ENCODE peak calls at places on chromosomes 5 and 9, in eight cellular contexts. Z is heart left ventricle; S is colonic mucosa; U is fibroblast of lung; N is CD8-positive, alpha-beta memory T cell; L is neural progenitor cell; W is HCT116; X is upper lobe of right lung. M is an unnamed sample.
A peak's percentile ranks its signal among the peaks of the same experiment; 100 is the strongest.

GRCh38 chr5:146345240-146345577 is 6.6 kb downstream of the POU4F3 start:
- DNase-seq in Z (no peak), S (no peak), U (no peak), N (no peak), L (peak; percentile 25), W (no peak), X (no peak), M (no peak)

GRCh38 chr5:68565427-68565826 is 349.9 kb downstream of the PIK3R1 start:
- DNase-seq in Z (no peak), S (no peak), U (no peak), N (no peak), L (no peak), W (no peak), X (no peak), M (peak; percentile 51)

GRCh38 chr9:93492327-93492726 is 38.9 kb upstream of the FAM120AOS start:
- DNase-seq in Z (no peak), S (no peak), U (no peak), N (no peak), L (peak; percentile 16), W (no peak), X (peak; percentile 10), M (no peak)

GRCh38 chr9:82140471-82140870 is 151.9 kb downstream of the SPATA31D1 start:
- DNase-seq in Z (no peak), S (no peak), U (peak; percentile 47), N (no peak), L (no peak), W (no peak), X (no peak), M (no peak)

GRCh38 chr5:164097747-164098146 is 592.3 kb downstream of the MAT2B start:
- DNase-seq in Z (no peak), S (no peak), U (peak; percentile 86), N (no peak), L (no peak), W (no peak), X (no peak), M (no peak)

GRCh38 chr9:89664896-89665329 is 60.1 kb downstream of the GADD45G start:
- DNase-seq in Z (no peak), S (peak; percentile 89), U (no peak), N (no peak), L (no peak), W (no peak), X (peak; percentile 89), M (peak; percentile 65)

GRCh38 chr9:127854169-127854833 is at the start of gene ENG:
- DNase-seq in Z (peak; percentile 92), S (peak; percentile 64), U (peak; percentile 65), N (peak; percentile 14), L (no peak), W (no peak), X (peak; percentile 87), M (peak; percentile 83)

GRCh38 chr5:16819522-16820167 is 116.4 kb downstream of the MYO10 start:
- DNase-seq in Z (no peak), S (no peak), U (peak; percentile 82), N (no peak), L (no peak), W (no peak), X (no peak), M (no peak)

GRCh38 chr9:111599092-111599947 is at the start of gene PTGR1:
- DNase-seq in Z (peak; percentile 94), S (peak; percentile 85), U (peak; percentile 93), N (peak; percentile 16), L (peak; percentile 89), W (peak; percentile 81), X (peak; percentile 94), M (peak; percentile 92)

GRCh38 chr5:172055996-172056395 is 49.6 kb upstream of the FBXW11 start:
- DNase-seq in Z (no peak), S (no peak), U (no peak), N (no peak), L (no peak), W (no peak), X (no peak), M (no peak)

GRCh38 chr9:121917375-121918335 is 175.5 kb downstream of the TTLL11 start:
- DNase-seq in Z (no peak), S (no peak), U (no peak), N (no peak), L (no peak), W (no peak), X (no peak), M (no peak)

GRCh38 chr5:132662925-132663770 is 5.2 kb downstream of the IL13 start:
- DNase-seq in Z (no peak), S (no peak), U (no peak), N (no peak), L (no peak), W (no peak), X (no peak), M (peak; percentile 69)

GRCh38 chr5:76691470-76692273 is 24.3 kb upstream of the F2R start:
- DNase-seq in Z (peak; percentile 36), S (no peak), U (peak; percentile 89), N (no peak), L (peak; percentile 22), W (no peak), X (no peak), M (no peak)

GRCh38 chr5:14628346-14628745 is 36.2 kb upstream of the OTULIN start:
- DNase-seq in Z (peak; percentile 36), S (peak; percentile 38), U (peak; percentile 53), N (peak; percentile 31), L (peak; percentile 72), W (no peak), X (no peak), M (peak; percentile 86)

GRCh38 chr5:96024683-96025475 is 63.2 kb upstream of the ELL2 start:
- DNase-seq in Z (no peak), S (no peak), U (no peak), N (no peak), L (no peak), W (no peak), X (no peak), M (no peak)

GRCh38 chr9:132404228-132404881 is 2.3 kb downstream of the TTF1 start:
- DNase-seq in Z (no peak), S (no peak), U (peak; percentile 40), N (peak; percentile 14), L (no peak), W (no peak), X (no peak), M (no peak)

GRCh38 chr5:16685069-16685468 is 68.3 kb upstream of the RETREG1 start:
- DNase-seq in Z (no peak), S (no peak), U (no peak), N (no peak), L (no peak), W (no peak), X (no peak), M (no peak)

GRCh38 chr9:17402309-17402708 is 176.6 kb upstream of the SH3GL2 start:
- DNase-seq in Z (no peak), S (no peak), U (peak; percentile 10), N (no peak), L (peak; percentile 60), W (no peak), X (no peak), M (no peak)

GRCh38 chr5:24644757-24645156 is at the start of gene CDH10:
- DNase-seq in Z (no peak), S (no peak), U (peak; percentile 77), N (no peak), L (peak; percentile 93), W (no peak), X (no peak), M (peak; percentile 96)

DNA sequence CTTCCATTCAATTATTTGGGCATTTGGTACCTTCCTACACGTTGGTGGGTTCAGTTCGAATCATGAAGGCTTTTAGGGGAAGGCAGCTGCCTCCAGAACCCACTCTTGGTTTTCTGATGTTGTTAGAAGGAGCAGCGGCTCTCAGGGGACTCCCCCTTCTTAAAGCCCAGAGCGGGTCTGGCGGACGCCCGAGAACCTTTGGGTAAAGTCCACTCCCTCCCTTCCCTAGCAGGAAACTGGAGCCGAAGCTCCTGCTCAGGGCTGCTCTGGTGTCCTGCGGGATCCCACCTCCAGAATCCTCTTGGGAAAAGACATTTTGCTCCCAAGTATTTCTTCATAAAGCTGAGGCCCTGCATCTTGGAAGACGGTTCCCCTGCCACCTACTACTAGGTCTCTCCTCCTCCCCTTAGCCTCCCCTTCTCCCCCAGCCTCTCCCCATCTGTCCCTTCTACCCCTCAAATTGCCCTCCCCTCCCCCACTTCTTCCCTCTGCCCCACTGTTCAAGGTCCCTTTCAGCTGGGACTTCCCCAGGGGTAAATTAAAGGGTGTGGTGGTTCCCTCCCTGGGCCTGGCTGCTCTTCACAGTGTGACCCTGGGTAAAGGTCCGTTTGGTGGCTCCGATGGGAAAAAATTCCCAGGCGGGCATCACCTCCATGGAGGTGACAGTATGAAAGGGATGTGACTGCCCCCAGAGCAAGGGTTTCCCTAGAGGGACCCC is 9.3 kb downstream of the IRX4 start:
- DNase-seq in Z (no peak), S (no peak), U (no peak), N (no peak), L (no peak), W (no peak), X (no peak), M (no peak)
- H3K27me3 ChIP-seq in Z (peaks cover 16% of the 10 kb centered on the region), S (peaks cover 41% of the 10 kb centered on the region), U (peaks cover 44% of the 10 kb centered on the region), N (peaks cover 4% of the 10 kb centered on the region), L (peaks cover 83% of the 10 kb centered on the region), W (no peaks in the 10 kb centered on the region), X (peaks cover 74% of the 10 kb centered on the region), M (peaks cover 69% of the 10 kb centered on the region)

DNA sequence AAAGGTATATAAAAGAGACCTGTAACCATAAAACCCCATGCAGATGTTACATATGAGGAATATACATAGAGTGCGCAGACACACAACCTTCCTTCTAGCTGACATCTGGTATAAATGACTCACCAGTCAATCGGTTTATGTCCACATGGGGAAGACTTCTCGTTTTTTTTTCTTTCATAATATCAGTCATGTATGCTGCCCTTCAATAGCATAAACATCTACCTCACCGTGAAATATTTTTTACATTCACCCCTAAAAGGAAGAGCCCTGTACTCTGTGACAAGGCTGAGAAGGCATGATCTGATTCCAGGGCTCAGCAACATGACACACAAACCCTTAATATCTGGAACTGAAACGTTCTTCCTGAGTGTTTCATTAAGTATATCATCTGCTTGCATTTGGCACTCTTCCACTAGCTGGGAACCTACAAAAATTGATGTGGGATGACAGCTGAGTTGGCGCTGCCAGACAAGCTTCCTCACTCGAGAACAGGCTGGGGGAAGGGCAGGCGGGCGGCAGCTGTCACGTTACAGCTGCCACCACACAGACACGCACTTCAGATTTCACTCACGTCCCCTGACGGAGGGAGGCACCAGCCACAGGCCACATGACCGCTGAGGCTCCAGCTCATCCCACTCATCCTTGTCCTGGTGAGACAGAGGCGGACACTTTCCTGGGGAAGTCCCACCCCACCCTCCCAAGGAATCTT is 74.2 kb downstream of the SHB start:
- DNase-seq in Z (peak; percentile 89), S (peak; percentile 53), U (peak; percentile 75), N (no peak), L (no peak), W (no peak), X (peak; percentile 91), M (no peak)
- H3K27ac ChIP-seq in Z (peak overlapping the region; percentile 21), S (peak overlapping the region; percentile 21), U (peak overlapping the region; percentile 90), N (no peak overlapping the region), L (no peak overlapping the region), W (no peak overlapping the region), X (peak overlapping the region; percentile 63), M (peak overlapping the region; percentile 69)

GRCh38 chr9:137310190-137311052 is 8.3 kb upstream of the NRARP start:
- DNase-seq in Z (no peak), S (peak; percentile 82), U (no peak), N (no peak), L (peak; percentile 18), W (no peak), X (no peak), M (peak; percentile 71)
- H3K4me1 ChIP-seq in Z (peaks cover 20% of the 10 kb centered on the region), S (peaks cover 26% of the 10 kb centered on the region), U (peaks cover under 1% of the 10 kb centered on the region), N (peaks cover 7% of the 10 kb centered on the region), L (peaks cover 44% of the 10 kb centered on the region), W (peaks cover 26% of the 10 kb centered on the region), X (peaks cover 27% of the 10 kb centered on the region), M (peaks cover 5% of the 10 kb centered on the region)

DNA sequence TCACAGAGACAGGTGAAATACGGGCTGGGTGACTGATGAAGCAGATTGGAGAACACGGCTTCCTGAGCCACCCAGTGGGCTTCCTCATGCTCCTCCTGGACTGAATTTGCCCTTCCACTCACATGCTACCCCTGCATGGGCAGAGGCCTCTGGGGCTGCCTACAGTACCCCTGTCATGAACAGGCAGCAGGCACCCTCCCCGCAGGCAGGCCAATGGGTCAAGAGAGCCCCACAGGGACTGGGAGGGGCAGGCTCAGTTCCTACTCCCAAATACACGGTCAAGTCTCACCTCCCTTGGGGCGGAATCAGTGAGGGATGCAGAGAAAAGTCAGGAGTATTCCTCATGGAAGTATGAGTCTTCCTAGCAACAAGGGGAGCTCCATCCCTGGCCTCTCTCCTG is 48.6 kb upstream of the ZBTB43 start:
- DNase-seq in Z (no peak), S (no peak), U (no peak), N (no peak), L (no peak), W (no peak), X (no peak), M (no peak)
- H3K27me3 ChIP-seq in Z (no peaks in the 10 kb centered on the region), S (peaks cover 39% of the 10 kb centered on the region), U (no peaks in the 10 kb centered on the region), N (no peaks in the 10 kb centered on the region), L (peaks cover 3% of the 10 kb centered on the region), W (no peaks in the 10 kb centered on the region), X (peaks cover 8% of the 10 kb centered on the region), M (no peaks in the 10 kb centered on the region)

M was measured in endodermal cell.